ENCODE peak calls at places on chromosome 17, in nine cellular contexts. W is hepatocyte; G is sigmoid colon; T is CD8-positive, alpha-beta T cell; Y is upper lobe of right lung; R is fibroblast of lung; K is PC-3; N is right lobe of liver; L is heart right ventricle. D is an unnamed sample.

GRCh38 chr17:74987418-74987908 is at the start of gene CDR2L:
- DNase-seq in W (peak; percentile 99), G (peak; percentile 99), T (peak; percentile 95), Y (peak; percentile 98), R (peak; percentile 90), K (peak; percentile 97), N (peak; percentile 95), L (peak; percentile 97), D (peak; percentile 78)

GRCh38 chr17:39939588-39940419 is 12.3 kb downstream of the LRRC3C start:
- DNase-seq in W (peak; percentile 68), G (no peak), T (peak; percentile 25), Y (no peak), R (peak; percentile 95), K (peak; percentile 24), N (no peak), L (no peak), D (no peak)

GRCh38 chr17:79255471-79255870 is 180.8 kb downstream of the ENGASE start:
- DNase-seq in W (no peak), G (no peak), T (no peak), Y (no peak), R (no peak), K (no peak), N (no peak), L (no peak), D (no peak)

GRCh38 chr17:68600881-68601564 is at the start of gene FAM20A:
- DNase-seq in W (peak; percentile 79), G (no peak), T (no peak), Y (peak; percentile 91), R (no peak), K (no peak), N (peak; percentile 93), L (peak; percentile 61), D (no peak)

GRCh38 chr17:43028221-43028861 is 3.3 kb downstream of the RND2 start:
- DNase-seq in W (no peak), G (no peak), T (no peak), Y (no peak), R (no peak), K (no peak), N (no peak), L (no peak), D (no peak)

GRCh38 chr17:48630925-48631692 is 5.0 kb upstream of the HOXB9 start:
- DNase-seq in W (no peak), G (peak; percentile 48), T (no peak), Y (no peak), R (no peak), K (no peak), N (no peak), L (no peak), D (no peak)

GRCh38 chr17:16926591-16927451 is 45.1 kb downstream of the TNFRSF13B start:
- DNase-seq in W (no peak), G (peak; percentile 58), T (no peak), Y (peak; percentile 51), R (no peak), K (peak; percentile 50), N (peak; percentile 46), L (no peak), D (no peak)

GRCh38 chr17:50707296-50708049 is at the start of gene ANKRD40:
- DNase-seq in W (peak; percentile 95), G (peak; percentile 97), T (peak; percentile 90), Y (peak; percentile 92), R (peak; percentile 91), K (peak; percentile 98), N (peak; percentile 87), L (peak; percentile 87), D (peak; percentile 63)

GRCh38 chr17:11514981-11515680 is 83.1 kb upstream of the DNAH9 start:
- DNase-seq in W (no peak), G (no peak), T (no peak), Y (no peak), R (no peak), K (no peak), N (no peak), L (no peak), D (no peak)

GRCh38 chr17:31318298-31319190 is 2.9 kb downstream of the EVI2A start:
- DNase-seq in W (no peak), G (peak; percentile 76), T (peak; percentile 72), Y (no peak), R (peak; percentile 93), K (no peak), N (no peak), L (peak; percentile 30), D (no peak)

GRCh38 chr17:78252111-78252634 is 20.7 kb downstream of the TMEM235 start:
- DNase-seq in W (no peak), G (peak; percentile 66), T (peak; percentile 87), Y (peak; percentile 63), R (no peak), K (no peak), N (no peak), L (no peak), D (no peak)

GRCh38 chr17:78249836-78250806 is 18.7 kb downstream of the TMEM235 start:
- DNase-seq in W (no peak), G (peak; percentile 63), T (no peak), Y (no peak), R (no peak), K (no peak), N (no peak), L (no peak), D (no peak)

GRCh38 chr17:78250891-78251772 is 19.7 kb downstream of the TMEM235 start:
- DNase-seq in W (peak; percentile 94), G (peak; percentile 90), T (peak; percentile 85), Y (peak; percentile 94), R (peak; percentile 71), K (peak; percentile 94), N (peak; percentile 90), L (peak; percentile 87), D (no peak)

GRCh38 chr17:78252701-78253635 is 21.5 kb downstream of the TMEM235 start:
- DNase-seq in W (no peak), G (peak; percentile 60), T (peak; percentile 27), Y (peak; percentile 59), R (no peak), K (no peak), N (no peak), L (no peak), D (no peak)

GRCh38 chr17:78251773-78252103 is 20.3 kb downstream of the TMEM235 start:
- DNase-seq in W (no peak), G (no peak), T (no peak), Y (no peak), R (no peak), K (no peak), N (no peak), L (no peak), D (no peak)
- H3K27ac ChIP-seq in W (no peak overlapping the region), G (no peak overlapping the region), T (peak overlapping the region; percentile 56), Y (no peak overlapping the region), R (no peak overlapping the region), K (peak overlapping the region; percentile 75), N (no peak overlapping the region), L (no peak overlapping the region), D (no peak overlapping the region)

GRCh38 chr17:14355556-14355955 is 54.7 kb downstream of the HS3ST3B1 start:
- DNase-seq in W (no peak), G (no peak), T (no peak), Y (no peak), R (no peak), K (no peak), N (no peak), L (no peak), D (no peak)
- TF ChIP-seq CTCF in W (no peak), G (no peak), T (no peak), Y (no peak), R (no peak), K (no peak), N (no peak), L (no peak), D (no peak)

GRCh38 chr17:15007001-15007400 is 258.1 kb downstream of the PMP22 start:
- DNase-seq in W (no peak), G (no peak), T (no peak), Y (no peak), R (no peak), K (no peak), N (no peak), L (no peak), D (no peak)
- H3K27ac ChIP-seq in W (no peak overlapping the region), G (no peak overlapping the region), T (no peak overlapping the region), Y (no peak overlapping the region), R (no peak overlapping the region), K (no peak overlapping the region), N (no peak overlapping the region), L (no peak overlapping the region), D (no peak overlapping the region)

GRCh38 chr17:58666858-58667267 is 25.0 kb downstream of the TEX14 start:
- DNase-seq in W (no peak), G (peak; percentile 86), T (peak; percentile 35), Y (peak; percentile 86), R (peak; percentile 35), K (peak; percentile 92), N (peak; percentile 78), L (peak; percentile 66), D (peak; percentile 20)

GRCh38 chr17:58667934-58668597 is 23.8 kb downstream of the TEX14 start:
- DNase-seq in W (no peak), G (no peak), T (no peak), Y (no peak), R (peak; percentile 33), K (peak; percentile 87), N (no peak), L (no peak), D (no peak)

GRCh38 chr17:58668598-58668935 is 23.3 kb downstream of the TEX14 start:
- DNase-seq in W (no peak), G (no peak), T (no peak), Y (no peak), R (no peak), K (peak; percentile 33), N (no peak), L (no peak), D (no peak)

GRCh38 chr17:58671969-58672368 is 19.9 kb downstream of the TEX14 start:
- DNase-seq in W (no peak), G (no peak), T (no peak), Y (no peak), R (no peak), K (no peak), N (no peak), L (no peak), D (no peak)

DNA sequence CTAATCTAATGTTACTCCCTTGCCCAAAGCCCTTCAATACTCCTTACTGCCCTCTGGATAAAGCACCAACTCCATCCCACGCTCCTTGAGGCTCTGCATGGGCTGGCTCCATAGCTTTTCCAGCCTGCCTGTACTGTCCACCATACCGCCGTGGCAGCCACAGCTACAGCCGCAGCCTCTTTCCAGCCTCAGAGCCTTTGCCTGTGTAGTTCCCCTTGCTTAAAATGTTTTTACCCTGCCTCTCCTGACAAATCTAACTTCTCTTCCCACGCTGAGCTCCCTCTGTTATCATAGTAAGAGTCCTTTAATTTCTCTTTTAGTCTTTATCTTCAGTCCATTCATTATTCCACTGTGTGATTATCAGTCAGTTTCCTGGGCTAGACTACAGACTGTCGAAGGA is 22.0 kb downstream of the TEX14 start:
- DNase-seq in W (no peak), G (no peak), T (no peak), Y (no peak), R (no peak), K (no peak), N (no peak), L (no peak), D (no peak)
- TF ChIP-seq CTCF in W (no peak), G (no peak), T (no peak), Y (no peak), R (no peak), K (no peak), N (no peak), L (no peak), D (no peak)

GRCh38 chr17:45433136-45433535 is 466 bp upstream of the ARHGAP27 start:
- DNase-seq in W (no peak), G (no peak), T (no peak), Y (no peak), R (no peak), K (peak; percentile 21), N (peak; percentile 46), L (no peak), D (no peak)
- H3K27ac ChIP-seq in W (no peak overlapping the region), G (peak overlapping the region; percentile 74), T (no peak overlapping the region), Y (peak overlapping the region; percentile 87), R (no peak overlapping the region), K (peak overlapping the region; percentile 10), N (no peak overlapping the region), L (peak overlapping the region; percentile 91), D (peak overlapping the region; percentile 88)

D was measured in esophagus squamous epithelium.